ENCODE peak calls at places on chromosomes 11 and 22, in four cellular contexts. C is left lung, Z is heart right ventricle, D is caudate nucleus. U is an unnamed sample.

GRCh38 chr11:125370561-125371389 is 125.3 kb downstream of the FEZ1 start:
- DNase-seq in C (peak), D (no peak), Z (no peak), U (no peak)

GRCh38 chr11:3953327-3953726 is 97.9 kb downstream of the STIM1 start:
- DNase-seq in D (no peak), C (no peak), Z (no peak), U (no peak)

GRCh38 chr11:75292943-75293342 is 52.4 kb downstream of the TPBGL start:
- DNase-seq in D (no peak), C (no peak), Z (no peak), U (no peak)

GRCh38 chr11:10771457-10771856 is 20.4 kb downstream of the CTR9 start:
- DNase-seq in D (no peak), Z (peak), C (no peak), U (no peak)

GRCh38 chr11:117931971-117932370 is 2.8 kb upstream of the TMPRSS13 start:
- DNase-seq in D (no peak), C (no peak), Z (no peak), U (no peak)

GRCh38 chr11:133227674-133228111 is 304.6 kb downstream of the OPCML start:
- DNase-seq in Z (no peak), D (no peak), C (no peak), U (no peak)

GRCh38 chr22:48425091-48425506 is 1402.6 kb downstream of the BRD1 start:
- DNase-seq in D (no peak), C (peak), Z (no peak), U (no peak)

GRCh38 chr22:30290318-30290678 is 993 bp upstream of the CASTOR1 start:
- DNase-seq in C (peak), Z (peak), D (no peak), U (peak)

GRCh38 chr11:68215087-68215445 is 2.0 kb upstream of the KMT5B start:
- DNase-seq in D (no peak), Z (no peak), C (no peak), U (no peak)

GRCh38 chr11:1817511-1817910 is 17.3 kb upstream of the SYT8 start:
- DNase-seq in C (no peak), Z (no peak), D (no peak), U (no peak)

GRCh38 chr22:49992921-49993648 is 19.5 kb downstream of the IL17REL start:
- DNase-seq in D (peak), Z (peak), C (peak), U (peak)

GRCh38 chr22:20146777-20147176 is 4.1 kb downstream of the CCDC188 start:
- DNase-seq in C (no peak), Z (no peak), D (no peak), U (no peak)

GRCh38 chr11:69620663-69621290 is 20.2 kb upstream of the CCND1 start:
- DNase-seq in C (no peak), Z (no peak), D (no peak), U (no peak)

GRCh38 chr11:123413636-123414035 is 16.4 kb upstream of the GRAMD1B start:
- DNase-seq in D (no peak), C (no peak), Z (no peak), U (no peak)

DNA sequence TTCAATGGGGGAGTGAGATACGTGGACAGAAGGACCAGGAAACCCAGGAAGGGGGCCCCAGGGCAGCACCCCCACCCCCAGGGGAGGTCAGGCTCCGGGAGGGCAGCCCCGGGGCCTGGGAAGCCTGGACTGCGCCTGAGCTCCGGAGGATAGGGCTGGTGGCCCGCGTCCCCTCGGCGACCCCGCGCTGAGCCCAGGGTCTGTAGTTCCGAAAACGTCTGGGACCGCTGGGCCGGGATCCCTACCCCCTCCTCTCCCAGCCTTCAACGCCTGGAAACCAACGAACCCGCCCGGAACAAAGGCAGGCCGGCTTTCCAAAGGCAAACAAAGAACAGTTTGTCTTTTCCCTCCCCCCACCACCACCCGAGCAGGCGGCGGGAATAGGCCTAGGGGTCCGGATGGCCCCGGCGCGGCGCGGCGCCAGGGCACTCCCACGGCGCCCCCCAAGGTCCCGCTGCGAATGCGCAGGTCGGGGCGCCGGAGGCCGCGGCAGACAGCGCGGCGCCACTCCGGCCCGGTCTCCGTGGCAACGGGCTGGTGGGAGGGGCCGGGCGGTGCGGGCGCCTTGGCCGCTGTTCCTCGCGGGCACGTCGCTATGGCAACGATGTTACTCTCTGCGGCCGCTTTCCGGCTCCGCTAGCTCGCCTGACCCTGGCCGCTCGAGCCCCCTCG is 58.5 kb downstream of the IGLL1 start:
- DNase-seq in Z (peak), C (peak), D (peak), U (peak)
- H3K27ac ChIP-seq in Z (peak), C (peak), D (peak), U (peak)

DNA sequence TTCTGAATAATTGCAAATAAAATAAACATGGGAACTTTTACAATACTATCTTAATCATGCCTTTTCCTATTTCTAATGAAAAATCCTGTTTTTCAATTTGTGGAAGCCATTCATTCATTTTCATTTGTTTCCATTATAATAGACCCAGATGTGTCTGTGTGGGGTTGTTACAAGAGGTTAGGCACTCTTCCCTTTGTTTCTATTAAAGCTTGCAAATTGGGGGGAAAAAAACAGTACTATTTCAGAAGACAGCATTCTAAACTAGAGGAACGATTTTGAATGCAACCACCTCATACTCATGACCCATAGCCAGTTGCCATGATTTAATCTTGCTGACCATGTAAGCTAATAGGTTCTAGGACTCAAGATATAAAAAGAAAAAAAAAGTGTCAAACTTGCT is 175.5 kb downstream of the SOX6 start:
- DNase-seq in C (no peak), Z (no peak), D (no peak), U (no peak)
- H3K27ac ChIP-seq in C (no peak), Z (no peak), D (no peak), U (no peak)

GRCh38 chr11:36196476-36197099 is 92.6 kb downstream of the COMMD9 start:
- DNase-seq in Z (peak), D (no peak), C (no peak), U (no peak)

GRCh38 chr11:36191941-36192340 is 97.3 kb downstream of the COMMD9 start:
- DNase-seq in Z (no peak), C (no peak), D (no peak), U (no peak)

GRCh38 chr11:36192723-36193619 is 96.3 kb downstream of the COMMD9 start:
- DNase-seq in D (no peak), Z (no peak), C (no peak), U (no peak)

GRCh38 chr11:36195496-36196346 is 93.5 kb downstream of the COMMD9 start:
- DNase-seq in Z (no peak), D (no peak), C (no peak), U (no peak)
- H3K27ac ChIP-seq in Z (no peak), D (no peak), C (no peak), U (no peak)

GRCh38 chr11:120316880-120317688 is 8.0 kb upstream of the TLCD5 start:
- DNase-seq in Z (peak), D (no peak), C (peak), U (no peak)
- H3K27ac ChIP-seq in Z (peak), D (peak), C (peak), U (no peak)

DNA sequence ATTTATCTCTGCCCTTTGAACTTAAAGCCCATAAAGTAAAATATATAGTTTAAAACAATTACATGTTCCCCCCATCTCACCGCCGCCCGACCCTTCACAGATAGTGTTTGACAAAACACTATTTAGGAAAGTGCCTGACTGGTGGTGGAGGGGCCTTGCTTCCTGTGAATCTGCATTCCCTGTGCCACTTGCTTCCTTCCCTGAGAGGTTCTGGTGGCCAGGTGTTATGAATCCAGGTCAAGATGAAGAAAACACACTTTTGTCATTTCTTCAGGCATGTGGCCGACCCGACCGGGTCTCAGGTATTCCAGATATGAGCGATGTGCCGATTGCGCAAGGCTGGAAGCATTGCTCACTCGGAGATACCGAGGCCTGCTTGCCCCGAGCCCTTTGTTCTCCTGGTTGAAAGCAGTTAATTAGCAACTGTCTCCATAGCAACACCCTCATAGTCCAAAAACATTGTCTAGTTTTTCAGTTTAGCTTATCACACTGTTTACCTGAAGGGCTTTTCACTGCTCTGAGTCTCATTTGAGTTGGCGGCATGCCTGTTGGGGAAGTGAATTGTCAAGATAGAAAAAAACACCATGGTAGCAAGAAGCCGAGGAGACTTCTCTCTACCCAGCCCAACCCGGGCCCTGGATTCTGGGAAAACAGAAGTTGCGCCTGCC is 128.3 kb downstream of the TEAD1 start:
- DNase-seq in C (peak), D (no peak), Z (peak), U (peak)
- H3K27ac ChIP-seq in C (peak), D (peak), Z (no peak), U (peak)

DNA sequence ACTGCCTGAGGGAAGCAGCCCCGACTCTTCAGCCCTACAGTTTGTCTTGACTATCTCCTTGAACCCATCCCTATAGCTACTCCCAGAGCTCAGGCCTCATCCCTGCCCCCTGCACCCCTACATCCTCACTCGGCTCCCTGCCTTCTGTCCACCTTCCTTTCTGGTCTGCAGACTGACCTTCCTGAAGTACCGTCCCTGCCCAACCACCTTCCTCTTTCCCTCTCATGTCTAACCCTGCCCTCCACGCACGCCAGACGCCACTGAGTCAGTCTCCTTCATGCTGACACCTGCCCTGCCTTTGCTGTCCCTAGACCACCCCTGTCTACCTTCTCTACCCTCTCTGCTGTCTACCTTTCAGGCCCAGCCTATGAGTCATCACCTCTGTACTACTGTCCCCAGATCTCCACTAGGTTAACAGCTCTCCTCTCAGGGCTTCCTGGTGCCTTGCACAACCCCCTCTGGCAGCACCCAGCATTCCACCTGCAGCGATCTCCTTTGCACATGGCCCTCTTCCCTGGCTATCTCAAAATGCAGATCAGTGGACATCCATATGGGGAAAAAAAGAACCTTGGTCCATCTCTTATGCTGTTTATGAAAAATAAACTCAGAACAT is 8.9 kb downstream of the KCTD21 start:
- DNase-seq in Z (no peak), D (no peak), C (no peak), U (no peak)
- H3K27ac ChIP-seq in Z (no peak), D (no peak), C (no peak), U (no peak)

GRCh38 chr22:41780714-41781507 is 19.6 kb upstream of the CCDC134 start:
- DNase-seq in C (peak), Z (peak), D (no peak), U (no peak)
- H3K27ac ChIP-seq in C (peak), Z (no peak), D (no peak), U (no peak)

GRCh38 chr11:6596237-6596877 is 7.1 kb downstream of the RRP8 start:
- DNase-seq in Z (no peak), C (no peak), D (peak), U (no peak)
- H3K27ac ChIP-seq in Z (peak), C (no peak), D (peak), U (no peak)

DNA sequence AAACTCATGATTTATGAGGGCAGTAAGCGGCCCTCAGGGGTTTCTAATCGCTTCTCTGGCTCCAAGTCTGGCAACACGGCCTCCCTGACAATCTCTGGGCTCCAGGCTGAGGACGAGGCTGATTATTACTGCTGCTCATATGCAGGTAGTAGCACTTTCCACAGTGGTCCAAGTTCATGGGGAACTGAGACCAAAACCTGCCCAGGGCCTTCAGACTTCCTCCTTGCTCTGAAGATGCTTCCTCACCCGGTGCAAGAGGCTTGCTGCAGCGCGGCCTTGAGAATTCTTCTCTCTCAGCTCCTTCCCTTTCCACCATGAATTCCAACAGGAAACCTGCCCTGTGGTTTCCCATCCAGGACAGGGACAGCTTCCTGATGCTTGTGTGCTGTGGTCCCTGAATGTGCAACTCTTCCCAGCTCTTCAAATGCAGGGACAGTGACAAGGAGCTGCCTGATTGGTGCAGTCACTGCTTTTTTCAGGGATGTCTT is 53.9 kb downstream of the GGTLC2 start:
- DNase-seq in C (no peak), D (no peak), Z (no peak), U (no peak)
- H3K27ac ChIP-seq in C (no peak), D (no peak), Z (no peak), U (no peak)

U was measured in pancreas.